ENCODE peak calls at places on chromosome 5, in seven cellular contexts. One of them, this sample, is unnamed.

GRCh38 chr5:79932510-79933504 is 58.3 kb downstream of the MTX3 start:
- DNase-seq in nephron progenitor cell: no peak
- DNase-seq in NCI-H774: no peak
- DNase-seq in A549: no peak
- DNase-seq in HTR-8/SVneo: no peak
- DNase-seq in nucleus accumbens: no peak
- DNase-seq in PC-3: no peak
- DNase-seq in this sample: no peak

GRCh38 chr5:50325237-50325832 is 115.8 kb downstream of the EMB start:
- DNase-seq in HTR-8/SVneo: peak; percentile 47
- DNase-seq in nucleus accumbens: no peak
- DNase-seq in A549: peak; percentile 19
- DNase-seq in nephron progenitor cell: peak; percentile 2
- DNase-seq in NCI-H774: no peak
- DNase-seq in PC-3: peak; percentile 48
- DNase-seq in this sample: no peak

GRCh38 chr5:154465169-154465568 is 12.9 kb downstream of the HAND1 start:
- DNase-seq in NCI-H774: no peak
- DNase-seq in A549: peak; percentile 51
- DNase-seq in PC-3: peak; percentile 18
- DNase-seq in nucleus accumbens: no peak
- DNase-seq in nephron progenitor cell: no peak
- DNase-seq in HTR-8/SVneo: peak; percentile 31
- DNase-seq in this sample: peak; percentile 39

GRCh38 chr5:109485030-109485429 is 75.3 kb upstream of the PJA2 start:
- DNase-seq in HTR-8/SVneo: no peak
- DNase-seq in PC-3: no peak
- DNase-seq in NCI-H774: peak; percentile 83
- DNase-seq in nephron progenitor cell: no peak
- DNase-seq in nucleus accumbens: peak; percentile 66
- DNase-seq in A549: no peak
- DNase-seq in this sample: no peak

GRCh38 chr5:61837788-61838187 is 468.2 kb upstream of the KIF2A start:
- DNase-seq in nucleus accumbens: no peak
- DNase-seq in nephron progenitor cell: no peak
- DNase-seq in A549: no peak
- DNase-seq in HTR-8/SVneo: no peak
- DNase-seq in NCI-H774: no peak
- DNase-seq in PC-3: no peak
- DNase-seq in this sample: no peak

GRCh38 chr5:90786756-90787155 is 228.2 kb downstream of the ADGRV1 start:
- DNase-seq in nephron progenitor cell: no peak
- DNase-seq in PC-3: no peak
- DNase-seq in A549: no peak
- DNase-seq in NCI-H774: no peak
- DNase-seq in HTR-8/SVneo: no peak
- DNase-seq in nucleus accumbens: no peak
- DNase-seq in this sample: no peak

GRCh38 chr5:177025139-177025538 is 2.6 kb downstream of the ZNF346 start:
- DNase-seq in NCI-H774: no peak
- DNase-seq in PC-3: no peak
- DNase-seq in nephron progenitor cell: no peak
- DNase-seq in HTR-8/SVneo: no peak
- DNase-seq in A549: no peak
- DNase-seq in nucleus accumbens: no peak
- DNase-seq in this sample: no peak

GRCh38 chr5:180347651-180348050 is 5.5 kb downstream of the GFPT2 start:
- DNase-seq in HTR-8/SVneo: no peak
- DNase-seq in PC-3: no peak
- DNase-seq in nephron progenitor cell: peak; percentile 59
- DNase-seq in NCI-H774: no peak
- DNase-seq in nucleus accumbens: no peak
- DNase-seq in A549: no peak
- DNase-seq in this sample: no peak

GRCh38 chr5:73911761-73912393 is 285.9 kb downstream of the ARHGEF28 start:
- DNase-seq in nucleus accumbens: no peak
- DNase-seq in NCI-H774: peak; percentile 40
- DNase-seq in nephron progenitor cell: no peak
- DNase-seq in HTR-8/SVneo: no peak
- DNase-seq in PC-3: no peak
- DNase-seq in A549: no peak
- DNase-seq in this sample: no peak

GRCh38 chr5:179343902-179344300 is 1.4 kb downstream of the ADAMTS2 start:
- DNase-seq in PC-3: no peak
- DNase-seq in HTR-8/SVneo: peak; percentile 33
- DNase-seq in nephron progenitor cell: peak; percentile 91
- DNase-seq in nucleus accumbens: no peak
- DNase-seq in NCI-H774: no peak
- DNase-seq in A549: no peak
- DNase-seq in this sample: no peak

GRCh38 chr5:73648490-73648889 is 22.5 kb downstream of the ARHGEF28 start:
- DNase-seq in NCI-H774: no peak
- DNase-seq in nephron progenitor cell: no peak
- DNase-seq in A549: no peak
- DNase-seq in nucleus accumbens: no peak
- DNase-seq in HTR-8/SVneo: no peak
- DNase-seq in PC-3: no peak
- DNase-seq in this sample: no peak

GRCh38 chr5:63962345-63962744 is at the start of gene HTR1A:
- DNase-seq in nephron progenitor cell: no peak
- DNase-seq in A549: no peak
- DNase-seq in HTR-8/SVneo: no peak
- DNase-seq in nucleus accumbens: no peak
- DNase-seq in PC-3: no peak
- DNase-seq in NCI-H774: no peak
- DNase-seq in this sample: no peak

GRCh38 chr5:6837519-6838110 is 124.4 kb downstream of the TENT4A start:
- DNase-seq in nephron progenitor cell: peak; percentile 23
- DNase-seq in nucleus accumbens: no peak
- DNase-seq in PC-3: peak; percentile 55
- DNase-seq in NCI-H774: no peak
- DNase-seq in HTR-8/SVneo: no peak
- DNase-seq in A549: peak; percentile 8
- DNase-seq in this sample: peak; percentile 55

GRCh38 chr5:6792911-6793451 is 79.7 kb downstream of the TENT4A start:
- DNase-seq in nephron progenitor cell: no peak
- DNase-seq in NCI-H774: no peak
- DNase-seq in nucleus accumbens: no peak
- DNase-seq in PC-3: no peak
- DNase-seq in HTR-8/SVneo: no peak
- DNase-seq in A549: no peak
- DNase-seq in this sample: no peak

GRCh38 chr5:76791461-76791860 is 27.4 kb upstream of the F2RL1 start:
- DNase-seq in HTR-8/SVneo: no peak
- DNase-seq in nephron progenitor cell: no peak
- DNase-seq in PC-3: no peak
- DNase-seq in NCI-H774: no peak
- DNase-seq in A549: no peak
- DNase-seq in nucleus accumbens: no peak
- DNase-seq in this sample: no peak

GRCh38 chr5:172714491-172715420 is 56.2 kb downstream of the DUSP1 start:
- DNase-seq in A549: peak; percentile 99
- DNase-seq in PC-3: peak; percentile 78
- DNase-seq in HTR-8/SVneo: peak; percentile 90
- DNase-seq in nucleus accumbens: peak; percentile 74
- DNase-seq in nephron progenitor cell: peak; percentile 82
- DNase-seq in NCI-H774: peak; percentile 16
- DNase-seq in this sample: peak; percentile 74

GRCh38 chr5:86866036-86866435 is 248.3 kb downstream of the COX7C start:
- DNase-seq in nucleus accumbens: peak; percentile 18
- DNase-seq in PC-3: no peak
- DNase-seq in nephron progenitor cell: no peak
- DNase-seq in NCI-H774: no peak
- DNase-seq in A549: no peak
- DNase-seq in HTR-8/SVneo: no peak
- DNase-seq in this sample: no peak

GRCh38 chr5:111083323-111083722 is 8.8 kb upstream of the WDR36 start:
- DNase-seq in A549: no peak
- DNase-seq in NCI-H774: peak; percentile 11
- DNase-seq in HTR-8/SVneo: no peak
- DNase-seq in nephron progenitor cell: no peak
- DNase-seq in nucleus accumbens: no peak
- DNase-seq in PC-3: no peak
- DNase-seq in this sample: no peak

GRCh38 chr5:40594811-40595210 is 84.9 kb upstream of the PTGER4 start:
- DNase-seq in nephron progenitor cell: no peak
- DNase-seq in A549: no peak
- DNase-seq in HTR-8/SVneo: no peak
- DNase-seq in PC-3: peak; percentile 18
- DNase-seq in NCI-H774: no peak
- DNase-seq in nucleus accumbens: no peak
- DNase-seq in this sample: no peak

This sample was measured in PC-9.